ENCODE peak calls at places on chromosomes 13 and 19, in five cellular contexts. E is upper lobe of right lung, R is EH, S is NCI-H2227 treated with DMSO at 0.1 percent for 48 hours, B is memory B cell. X is an unnamed sample.

GRCh38 chr19:29255006-29255405 is 42.1 kb upstream of the UQCRFS1 start:
- DNase-seq in S (no peak), E (no peak), B (no peak), R (no peak), X (no peak)

GRCh38 chr19:55591555-55591954 is 7.8 kb downstream of the FIZ1 start:
- DNase-seq in S (no peak), E (no peak), B (no peak), R (no peak), X (no peak)

GRCh38 chr19:43789029-43789428 is 8.3 kb upstream of the KCNN4 start:
- DNase-seq in B (no peak), E (no peak), S (no peak), R (peak; percentile 59), X (no peak)

GRCh38 chr19:39223703-39224279 is 19.7 kb upstream of the SYCN start:
- DNase-seq in B (no peak), E (no peak), S (no peak), R (peak; percentile 41), X (no peak)

GRCh38 chr13:23979361-23980159 is 82.3 kb upstream of the C1QTNF9B start:
- DNase-seq in E (peak; percentile 82), R (peak; percentile 89), S (peak; percentile 23), B (no peak), X (peak; percentile 88)

GRCh38 chr13:30406779-30407416 is 15.4 kb upstream of the UBE2L5 start:
- DNase-seq in B (no peak), E (no peak), S (no peak), R (no peak), X (no peak)

GRCh38 chr13:108154421-108154858 is 60.9 kb downstream of the LIG4 start:
- DNase-seq in S (no peak), R (no peak), E (no peak), B (no peak), X (no peak)

GRCh38 chr19:45469835-45470146 is 2.0 kb downstream of the FOSB start:
- DNase-seq in S (no peak), R (peak; percentile 88), B (no peak), E (no peak), X (no peak)

GRCh38 chr19:45613926-45614725 is 12.1 kb upstream of the GPR4 start:
- DNase-seq in E (no peak), S (no peak), B (no peak), R (peak; percentile 95), X (no peak)

GRCh38 chr13:108572782-108573211 is 56.6 kb upstream of the MYO16 start:
- DNase-seq in R (no peak), B (no peak), E (no peak), S (no peak), X (no peak)

GRCh38 chr13:113058988-113059850 is 46.4 kb upstream of the F7 start:
- DNase-seq in S (no peak), R (no peak), E (peak; percentile 25), B (no peak), X (peak; percentile 59)

GRCh38 chr19:1953441-1954094 is 12.6 kb downstream of the CSNK1G2 start:
- DNase-seq in R (no peak), S (no peak), B (no peak), E (peak; percentile 64), X (no peak)

GRCh38 chr19:55112781-55113569 is 4.5 kb downstream of the PPP1R12C start:
- DNase-seq in S (no peak), B (no peak), R (no peak), E (peak; percentile 60), X (no peak)

GRCh38 chr19:13024126-13024957 is 29.1 kb downstream of the NFIX start:
- DNase-seq in B (no peak), R (peak; percentile 50), S (no peak), E (no peak), X (no peak)

GRCh38 chr13:112828756-112829155 is 138.9 kb downstream of the ATP11A start:
- DNase-seq in S (no peak), B (no peak), R (no peak), E (no peak), X (no peak)

GRCh38 chr19:46999878-47000277 is 19.8 kb upstream of the NPAS1 start:
- DNase-seq in B (no peak), E (no peak), R (no peak), S (no peak), X (no peak)

GRCh38 chr13:50403311-50403710 is 388.1 kb downstream of the KCNRG start:
- DNase-seq in R (no peak), E (no peak), S (no peak), B (no peak), X (no peak)

GRCh38 chr13:33489563-33489962 is 204.0 kb upstream of the STARD13 start:
- DNase-seq in R (no peak), S (no peak), E (no peak), B (no peak), X (no peak)

GRCh38 chr19:12952488-12953455 is 4.3 kb downstream of the GADD45GIP1 start:
- DNase-seq in R (peak; percentile 88), E (no peak), B (no peak), S (no peak), X (no peak)

GRCh38 chr19:13692096-13692495 is 72.2 kb upstream of the MRI1 start:
- DNase-seq in S (no peak), E (no peak), B (no peak), R (peak; percentile 29), X (no peak)

GRCh38 chr19:47509973-47510372 is 4.9 kb downstream of the NAPA start:
- DNase-seq in S (no peak), R (no peak), E (no peak), B (no peak), X (no peak)

GRCh38 chr19:5338661-5339469 is 1.7 kb downstream of the PTPRS start:
- DNase-seq in E (no peak), B (no peak), R (no peak), S (peak; percentile 40), X (no peak)

GRCh38 chr19:1764293-1764683 is 11.0 kb downstream of the ONECUT3 start:
- DNase-seq in E (no peak), B (no peak), R (no peak), S (no peak), X (no peak)

GRCh38 chr13:78816154-78816553 is 157.2 kb upstream of the OBI1 start:
- DNase-seq in B (no peak), R (no peak), E (no peak), S (no peak), X (no peak)

GRCh38 chr13:19795956-19796355 is 13.2 kb upstream of the PSPC1 start:
- DNase-seq in E (no peak), R (no peak), B (no peak), S (no peak), X (no peak)

GRCh38 chr19:42394751-42395150 is 4.7 kb upstream of the CNFN start:
- DNase-seq in S (no peak), B (no peak), R (no peak), E (no peak), X (no peak)

GRCh38 chr19:46192990-46193650 is 36.4 kb upstream of the IGFL1 start:
- DNase-seq in R (peak; percentile 92), E (no peak), S (no peak), B (no peak), X (no peak)

GRCh38 chr19:13839193-13839937 is 37.6 kb upstream of the NANOS3 start:
- DNase-seq in B (peak; percentile 74), S (peak; percentile 55), E (peak; percentile 93), R (peak; percentile 94), X (peak; percentile 98)

GRCh38 chr19:17938092-17938845 is 5.5 kb downstream of the CCDC124 start:
- DNase-seq in E (peak; percentile 89), S (peak; percentile 35), R (peak; percentile 88), B (peak; percentile 84), X (peak; percentile 94)

GRCh38 chr13:34076319-34076718 is 258.4 kb downstream of the RFC3 start:
- DNase-seq in B (no peak), R (peak; percentile 74), S (no peak), E (no peak), X (no peak)

GRCh38 chr13:76016799-76017198 is 380.7 kb downstream of the LMO7 start:
- DNase-seq in E (peak; percentile 40), R (peak; percentile 40), S (no peak), B (no peak), X (no peak)

GRCh38 chr13:42109957-42110356 is 61.5 kb downstream of the DGKH start:
- DNase-seq in S (no peak), B (no peak), R (no peak), E (no peak), X (no peak)

GRCh38 chr19:33125929-33126388 is 6.0 kb upstream of the WDR88 start:
- DNase-seq in R (peak; percentile 70), S (peak; percentile 99), E (peak; percentile 64), B (peak; percentile 32), X (peak; percentile 82)